ENCODE peak calls at places on chromosomes 1 and 21, in six cellular contexts. One of them, this sample, is unnamed.

GRCh38 chr1:229508823-229509337 is 739 bp upstream of the NUP133 start:
- DNase-seq in fibroblast of pulmonary artery: no peak
- DNase-seq in cerebellum: no peak
- DNase-seq in AG09309: no peak
- DNase-seq in foreskin fibroblast: no peak
- DNase-seq in NCI-H345: no peak
- DNase-seq in this sample: no peak

GRCh38 chr1:235074335-235075120 is 54.1 kb downstream of the TOMM20 start:
- DNase-seq in fibroblast of pulmonary artery: peak; percentile 68
- DNase-seq in cerebellum: peak; percentile 86
- DNase-seq in AG09309: peak; percentile 75
- DNase-seq in foreskin fibroblast: peak; percentile 77
- DNase-seq in NCI-H345: peak; percentile 68
- DNase-seq in this sample: no peak

GRCh38 chr1:75503221-75503974 is 107.5 kb downstream of the SLC44A5 start:
- DNase-seq in fibroblast of pulmonary artery: no peak
- DNase-seq in cerebellum: no peak
- DNase-seq in AG09309: no peak
- DNase-seq in foreskin fibroblast: no peak
- DNase-seq in NCI-H345: no peak
- DNase-seq in this sample: no peak

GRCh38 chr21:46063734-46064680 is 33.9 kb upstream of the COL6A2 start:
- DNase-seq in fibroblast of pulmonary artery: no peak
- DNase-seq in cerebellum: no peak
- DNase-seq in AG09309: no peak
- DNase-seq in foreskin fibroblast: no peak
- DNase-seq in NCI-H345: no peak
- DNase-seq in this sample: no peak

GRCh38 chr1:13749543-13750307 is 49.7 kb downstream of the PRDM2 start:
- DNase-seq in fibroblast of pulmonary artery: peak; percentile 52
- DNase-seq in cerebellum: no peak
- DNase-seq in AG09309: no peak
- DNase-seq in foreskin fibroblast: peak; percentile 49
- DNase-seq in NCI-H345: peak; percentile 54
- DNase-seq in this sample: peak; percentile 42

GRCh38 chr1:226641671-226642231 is 93.2 kb downstream of the STUM start:
- DNase-seq in fibroblast of pulmonary artery: no peak
- DNase-seq in cerebellum: no peak
- DNase-seq in AG09309: no peak
- DNase-seq in foreskin fibroblast: no peak
- DNase-seq in NCI-H345: no peak
- DNase-seq in this sample: no peak

GRCh38 chr21:21111309-21111920 is 113.2 kb downstream of the NCAM2 start:
- DNase-seq in fibroblast of pulmonary artery: no peak
- DNase-seq in cerebellum: no peak
- DNase-seq in AG09309: no peak
- DNase-seq in foreskin fibroblast: no peak
- DNase-seq in NCI-H345: no peak
- DNase-seq in this sample: no peak

GRCh38 chr21:33325222-33326067 is 675 bp downstream of the IFNAR1 start:
- DNase-seq in fibroblast of pulmonary artery: peak; percentile 77
- DNase-seq in cerebellum: peak; percentile 52
- DNase-seq in AG09309: peak; percentile 28
- DNase-seq in foreskin fibroblast: peak; percentile 62
- DNase-seq in NCI-H345: peak; percentile 70
- DNase-seq in this sample: peak; percentile 53

GRCh38 chr1:42266253-42267135 is 68.5 kb downstream of the FOXJ3 start:
- DNase-seq in fibroblast of pulmonary artery: no peak
- DNase-seq in cerebellum: no peak
- DNase-seq in AG09309: no peak
- DNase-seq in foreskin fibroblast: no peak
- DNase-seq in NCI-H345: no peak
- DNase-seq in this sample: no peak

GRCh38 chr1:81802601-81803422 is 2.1 kb downstream of the ADGRL2 start:
- DNase-seq in fibroblast of pulmonary artery: peak; percentile 77
- DNase-seq in cerebellum: no peak
- DNase-seq in AG09309: no peak
- DNase-seq in foreskin fibroblast: peak; percentile 66
- DNase-seq in NCI-H345: peak; percentile 69
- DNase-seq in this sample: no peak

GRCh38 chr1:117697220-117697781 is 91.5 kb downstream of the TENT5C start:
- DNase-seq in fibroblast of pulmonary artery: peak; percentile 31
- DNase-seq in cerebellum: no peak
- DNase-seq in AG09309: no peak
- DNase-seq in foreskin fibroblast: no peak
- DNase-seq in NCI-H345: no peak
- DNase-seq in this sample: no peak

GRCh38 chr1:23865543-23865930 is 2.6 kb downstream of the FUCA1 start:
- DNase-seq in fibroblast of pulmonary artery: peak; percentile 10
- DNase-seq in cerebellum: no peak
- DNase-seq in AG09309: peak; percentile 61
- DNase-seq in foreskin fibroblast: peak; percentile 15
- DNase-seq in NCI-H345: no peak
- DNase-seq in this sample: peak; percentile 30

GRCh38 chr1:215104283-215104682 is 21.7 kb downstream of the KCNK2 start:
- DNase-seq in fibroblast of pulmonary artery: no peak
- DNase-seq in cerebellum: no peak
- DNase-seq in AG09309: no peak
- DNase-seq in foreskin fibroblast: peak; percentile 24
- DNase-seq in NCI-H345: no peak
- DNase-seq in this sample: no peak

This sample was measured in HL-60.